ENCODE peak calls at places on chromosomes 11 and 22, in nine cellular contexts. O is MM.1S, R is neuronal stem cell, G is endothelial cell of umbilical vein, A is keratinocyte, M is H9, B is fibroblast of lung, U is HCT116, F is endodermal cell. Q is an unnamed sample.

GRCh38 chr11:67366546-67366945 is 6.9 kb downstream of the CLCF1 start:
- DNase-seq in O (no peak), R (no peak), G (no peak), A (no peak), M (no peak), B (no peak), U (no peak), F (no peak), Q (peak)

GRCh38 chr22:19142394-19142793 is 2.1 kb downstream of the ESS2 start:
- DNase-seq in O (no peak), R (no peak), G (no peak), A (no peak), M (no peak), B (no peak), U (no peak), F (no peak), Q (no peak)

GRCh38 chr22:37930270-37930951 is 23.0 kb downstream of the C22orf23 start:
- DNase-seq in O (peak), R (no peak), G (no peak), A (no peak), M (peak), B (no peak), U (no peak), F (peak), Q (peak)

GRCh38 chr22:48827228-48827810 is 1000.4 kb downstream of the BRD1 start:
- DNase-seq in O (no peak), R (no peak), G (no peak), A (no peak), M (no peak), B (peak), U (no peak), F (no peak), Q (no peak)

GRCh38 chr11:12006552-12007229 is 1.7 kb downstream of the DKK3 start:
- DNase-seq in O (no peak), R (no peak), G (no peak), A (no peak), M (no peak), B (no peak), U (no peak), F (no peak), Q (no peak)

GRCh38 chr11:74766905-74767304 is 18.3 kb downstream of the RNF169 start:
- DNase-seq in O (no peak), R (no peak), G (no peak), A (no peak), M (no peak), B (no peak), U (no peak), F (no peak), Q (no peak)

GRCh38 chr11:70267405-70267950 is 3.0 kb upstream of the PPFIA1 start:
- DNase-seq in O (no peak), R (no peak), G (no peak), A (no peak), M (no peak), B (no peak), U (no peak), F (no peak), Q (peak)

GRCh38 chr11:75522645-75523044 is 3.1 kb downstream of the GDPD5 start:
- DNase-seq in O (no peak), R (no peak), G (no peak), A (no peak), M (no peak), B (no peak), U (no peak), F (no peak), Q (no peak)

GRCh38 chr22:25397616-25398015 is 166.9 kb upstream of the GRK3 start:
- DNase-seq in O (no peak), R (no peak), G (no peak), A (no peak), M (no peak), B (no peak), U (no peak), F (no peak), Q (no peak)

GRCh38 chr22:45462034-45462655 is 40.5 kb upstream of the FBLN1 start:
- DNase-seq in O (no peak), R (no peak), G (no peak), A (no peak), M (peak), B (no peak), U (no peak), F (peak), Q (no peak)

GRCh38 chr22:45844009-45844408 is 133.0 kb downstream of the WNT7B start:
- DNase-seq in O (no peak), R (no peak), G (no peak), A (no peak), M (no peak), B (no peak), U (no peak), F (no peak), Q (no peak)

GRCh38 chr11:86741489-86742435 is 58.6 kb upstream of the PRSS23 start:
- DNase-seq in O (no peak), R (no peak), G (peak), A (no peak), M (no peak), B (peak), U (no peak), F (no peak), Q (peak)

GRCh38 chr11:86745571-86745970 is 54.8 kb upstream of the PRSS23 start:
- DNase-seq in O (no peak), R (no peak), G (no peak), A (no peak), M (no peak), B (peak), U (no peak), F (no peak), Q (peak)

GRCh38 chr11:86740628-86741488 is 59.5 kb upstream of the PRSS23 start:
- DNase-seq in O (no peak), R (peak), G (peak), A (peak), M (peak), B (peak), U (peak), F (peak), Q (peak)

GRCh38 chr11:86742436-86742805 is 57.9 kb upstream of the PRSS23 start:
- DNase-seq in O (no peak), R (no peak), G (no peak), A (no peak), M (no peak), B (no peak), U (no peak), F (no peak), Q (peak)

GRCh38 chr11:86743223-86744118 is 56.9 kb upstream of the PRSS23 start:
- DNase-seq in O (no peak), R (no peak), G (peak), A (peak), M (no peak), B (peak), U (peak), F (no peak), Q (peak)
- H3K9ac ChIP-seq in O (no peak), R (no peak), G (peak), A (peak), M (no peak), B (peak), U (peak), F (no peak), Q (peak)

GRCh38 chr11:57349491-57350274 is 11.5 kb downstream of the P2RX3 start:
- DNase-seq in O (peak), R (peak), G (peak), A (no peak), M (peak), B (peak), U (peak), F (peak), Q (peak)

GRCh38 chr11:57345555-57346151 is 7.5 kb downstream of the P2RX3 start:
- DNase-seq in O (peak), R (peak), G (peak), A (no peak), M (peak), B (peak), U (peak), F (peak), Q (peak)

GRCh38 chr11:57348636-57349323 is 10.6 kb downstream of the P2RX3 start:
- DNase-seq in O (no peak), R (no peak), G (no peak), A (no peak), M (no peak), B (peak), U (no peak), F (no peak), Q (peak)

GRCh38 chr11:57347336-57347735 is 9.2 kb downstream of the P2RX3 start:
- DNase-seq in O (no peak), R (no peak), G (no peak), A (no peak), M (no peak), B (no peak), U (no peak), F (no peak), Q (no peak)

DNA sequence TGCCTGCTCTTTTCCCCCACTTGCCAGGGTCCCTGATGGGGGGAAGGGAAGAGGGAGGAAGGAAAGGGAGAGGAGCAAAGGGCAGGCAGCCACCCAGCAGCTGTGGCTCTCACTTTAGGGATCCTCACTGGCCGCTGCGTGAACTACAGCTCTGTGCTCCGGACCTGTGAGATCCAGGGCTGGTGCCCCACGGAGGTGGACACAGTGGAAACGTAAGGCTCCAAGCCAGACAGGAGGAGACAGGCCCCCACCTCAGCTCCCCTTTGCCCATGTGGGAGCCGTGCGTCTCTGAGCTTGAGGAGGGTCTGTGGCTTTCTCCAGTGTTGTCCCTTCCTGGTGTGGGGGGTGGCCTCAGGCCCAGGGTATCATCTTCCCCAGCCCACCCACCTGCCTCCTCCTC is 9.9 kb downstream of the P2RX3 start:
- DNase-seq in O (no peak), R (no peak), G (no peak), A (no peak), M (no peak), B (no peak), U (no peak), F (no peak), Q (no peak)
- H3K9ac ChIP-seq in O (no peak), R (no peak), G (no peak), A (no peak), M (no peak), B (no peak), U (no peak), F (no peak), Q (no peak)

GRCh38 chr22:39214006-39214382 is 30.8 kb downstream of the PDGFB start:
- DNase-seq in O (no peak), R (no peak), G (no peak), A (no peak), M (no peak), B (no peak), U (no peak), F (no peak), Q (no peak)
- H3K9ac ChIP-seq in O (no peak), R (no peak), G (no peak), A (no peak), M (peak), B (no peak), U (peak), F (no peak), Q (no peak)

GRCh38 chr11:114296979-114297372 is 777 bp downstream of the NNMT start:
- DNase-seq in O (no peak), R (no peak), G (no peak), A (no peak), M (no peak), B (no peak), U (no peak), F (no peak), Q (peak)
- H3K9ac ChIP-seq in O (no peak), R (no peak), G (peak), A (no peak), M (no peak), B (peak), U (no peak), F (no peak), Q (peak)